ENCODE peak calls at places on chromosomes 1 and 21, in five cellular contexts. M, G, Q, I and R are unnamed samples.

GRCh38 chr1:110945626-110946025 is 18.1 kb downstream of the LRIF1 start:
- DNase-seq in I (no peak), M (peak; percentile 6), Q (no peak), G (no peak), R (no peak)

GRCh38 chr1:43232071-43232470 is 37.7 kb upstream of the TMEM125 start:
- DNase-seq in I (no peak), M (peak; percentile 58), Q (no peak), G (no peak), R (peak; percentile 36)

GRCh38 chr1:206117151-206117948 is at the start of gene AVPR1B:
- DNase-seq in M (peak; percentile 41), G (peak; percentile 79), I (no peak), Q (peak; percentile 85), R (no peak)

GRCh38 chr1:8353386-8353785 is 35.5 kb downstream of the SLC45A1 start:
- DNase-seq in Q (peak; percentile 78), M (no peak), I (no peak), G (no peak), R (no peak)

GRCh38 chr1:179984942-179985341 is 30.3 kb downstream of the CEP350 start:
- DNase-seq in Q (no peak), M (no peak), I (no peak), G (no peak), R (no peak)

GRCh38 chr1:159881930-159882839 is 17.8 kb downstream of the CFAP45 start:
- DNase-seq in M (peak; percentile 100), Q (peak; percentile 96), G (peak; percentile 43), I (peak; percentile 78), R (peak; percentile 95)

GRCh38 chr1:210143465-210144062 is 89.0 kb upstream of the SERTAD4 start:
- DNase-seq in M (peak; percentile 95), I (peak; percentile 75), G (peak; percentile 79), Q (peak; percentile 75), R (peak; percentile 51)

GRCh38 chr1:182507685-182508084 is 57.7 kb downstream of the RGSL1 start:
- DNase-seq in M (no peak), G (peak; percentile 14), I (peak; percentile 61), Q (no peak), R (no peak)

GRCh38 chr1:78141522-78142231 is 95.9 kb downstream of the GIPC2 start:
- DNase-seq in M (no peak), I (no peak), Q (no peak), G (no peak), R (no peak)

GRCh38 chr1:8165595-8166360 is 139.7 kb upstream of the ERRFI1 start:
- DNase-seq in Q (no peak), M (no peak), G (no peak), I (peak; percentile 1), R (no peak)

GRCh38 chr1:27380766-27381733 is 2.1 kb downstream of the CD164L2 start:
- DNase-seq in Q (no peak), G (no peak), M (peak; percentile 26), I (no peak), R (no peak)

GRCh38 chr1:159172599-159173291 is 1.3 kb downstream of the CADM3 start:
- DNase-seq in G (no peak), Q (peak; percentile 60), M (no peak), I (no peak), R (no peak)

GRCh38 chr1:151196292-151196800 is 2.0 kb upstream of the PIP5K1A start:
- DNase-seq in M (peak; percentile 97), I (no peak), G (peak; percentile 75), Q (peak; percentile 60), R (peak; percentile 63)

GRCh38 chr21:14541840-14542495 is 4.1 kb downstream of the SAMSN1 start:
- DNase-seq in I (no peak), Q (no peak), G (no peak), M (no peak), R (no peak)

GRCh38 chr1:62905309-62905708 is 121.4 kb downstream of the ATG4C start:
- DNase-seq in G (no peak), M (peak; percentile 35), I (no peak), Q (no peak), R (no peak)

GRCh38 chr1:11771481-11772043 is 9.6 kb downstream of the C1orf167 start:
- DNase-seq in Q (no peak), G (no peak), M (no peak), I (no peak), R (no peak)

GRCh38 chr1:242187816-242188215 is 188.9 kb upstream of the MAP1LC3C start:
- DNase-seq in M (no peak), G (no peak), Q (no peak), I (no peak), R (no peak)

GRCh38 chr1:73092383-73092782 is 810.0 kb upstream of the NEGR1 start:
- DNase-seq in Q (no peak), I (no peak), M (no peak), G (no peak), R (no peak)

GRCh38 chr1:175521265-175522040 is 221.9 kb downstream of the TNR start:
- DNase-seq in M (peak; percentile 16), G (no peak), I (no peak), Q (no peak), R (no peak)

GRCh38 chr1:93414749-93415148 is 33.2 kb upstream of the FNBP1L start:
- DNase-seq in Q (no peak), G (no peak), M (no peak), I (no peak), R (no peak)

GRCh38 chr1:7456683-7457082 is 314.4 kb upstream of the VAMP3 start:
- DNase-seq in G (peak; percentile 30), M (no peak), Q (no peak), I (no peak), R (no peak)

GRCh38 chr1:155158991-155159390 is 14.1 kb downstream of the KRTCAP2 start:
- DNase-seq in G (no peak), M (no peak), Q (no peak), I (no peak), R (no peak)

GRCh38 chr1:220498188-220498587 is 29.7 kb upstream of the MARK1 start:
- DNase-seq in I (no peak), Q (no peak), M (peak; percentile 50), G (no peak), R (no peak)

GRCh38 chr1:55043011-55043410 is 3.7 kb downstream of the PCSK9 start:
- DNase-seq in Q (no peak), M (no peak), G (no peak), I (no peak), R (no peak)

GRCh38 chr1:230083053-230083452 is 16.0 kb downstream of the GALNT2 start:
- DNase-seq in Q (no peak), I (no peak), G (no peak), M (no peak), R (no peak)

GRCh38 chr1:83901547-83902155 is 97.3 kb downstream of the TTLL7 start:
- DNase-seq in M (peak; percentile 97), Q (no peak), G (no peak), I (no peak), R (peak; percentile 43)

GRCh38 chr1:182890927-182891610 is 51.9 kb downstream of the DHX9 start:
- DNase-seq in I (peak; percentile 51), Q (no peak), M (no peak), G (no peak), R (no peak)

GRCh38 chr1:210262167-210262896 is 29.7 kb downstream of the SERTAD4 start:
- DNase-seq in M (peak; percentile 67), G (no peak), Q (no peak), I (no peak), R (peak; percentile 58)

GRCh38 chr1:24104854-24105253 is 7.1 kb downstream of the MYOM3 start:
- DNase-seq in M (no peak), Q (no peak), I (peak; percentile 19), G (no peak), R (no peak)

GRCh38 chr1:152487871-152488270 is 22.7 kb upstream of the LCE5A start:
- DNase-seq in Q (no peak), I (no peak), M (no peak), G (no peak), R (no peak)

GRCh38 chr1:113675299-113675698 is 84.0 kb downstream of the PHTF1 start:
- DNase-seq in G (no peak), I (no peak), M (peak; percentile 66), Q (no peak), R (no peak)
- H3K9me3 ChIP-seq in G (no peaks in the 10 kb centered on the region), I (no peaks in the 10 kb centered on the region), M (no peaks in the 10 kb centered on the region), Q (no peaks in the 10 kb centered on the region), R (no peaks in the 10 kb centered on the region)

GRCh38 chr1:231162300-231162969 is 577 bp downstream of the TRIM67 start:
- DNase-seq in I (peak; percentile 55), Q (peak; percentile 77), M (no peak), G (peak; percentile 77), R (no peak)
- TF ChIP-seq CTCF in I (no peak), Q (no peak), M (no peak), G (no peak), R (no peak)

GRCh38 chr1:174206148-174206826 is 47.0 kb downstream of the RABGAP1L start:
- DNase-seq in Q (no peak), I (no peak), M (no peak), G (no peak), R (no peak)

GRCh38 chr1:174209347-174210187 is 50.2 kb downstream of the RABGAP1L start:
- DNase-seq in M (no peak), Q (no peak), G (no peak), I (no peak), R (no peak)

GRCh38 chr1:174200746-174201145 is 41.4 kb downstream of the RABGAP1L start:
- DNase-seq in G (no peak), I (no peak), Q (no peak), M (no peak), R (no peak)

DNA sequence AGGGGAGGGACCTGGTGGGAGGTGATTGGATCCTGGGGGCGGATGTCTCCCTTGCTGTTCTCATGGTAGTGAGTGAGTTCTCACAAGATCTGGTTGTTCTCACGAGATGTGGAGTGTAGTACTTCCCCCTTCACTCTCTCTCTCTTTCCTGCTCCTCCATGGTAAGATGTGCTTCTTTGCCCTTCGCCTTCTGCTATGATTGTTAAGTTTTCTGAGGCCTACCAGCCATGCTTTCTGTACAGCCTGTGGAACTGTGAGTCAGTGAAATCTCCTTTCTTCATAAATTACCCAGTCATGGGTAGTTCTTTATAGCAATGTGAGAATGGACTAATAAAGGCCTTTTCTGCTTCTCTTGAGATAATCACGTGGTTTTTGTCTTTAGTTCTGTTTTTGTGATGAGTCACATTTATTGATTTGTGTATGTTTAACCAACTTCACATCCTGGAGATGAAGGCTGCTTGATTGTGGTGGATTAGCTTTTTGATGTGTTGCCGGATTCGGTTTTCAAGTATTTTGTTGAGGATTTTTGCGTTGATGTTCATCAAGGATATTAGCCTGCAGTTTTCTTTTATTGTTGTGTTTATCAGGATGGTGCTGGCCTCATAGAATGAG is 45.5 kb downstream of the RABGAP1L start:
- DNase-seq in Q (no peak), G (no peak), M (peak; percentile 36), I (no peak), R (no peak)
- H3K9me3 ChIP-seq in Q (no peaks in the 10 kb centered on the region), G (no peaks in the 10 kb centered on the region), M (no peaks in the 10 kb centered on the region), I (no peaks in the 10 kb centered on the region), R (no peaks in the 10 kb centered on the region)

DNA sequence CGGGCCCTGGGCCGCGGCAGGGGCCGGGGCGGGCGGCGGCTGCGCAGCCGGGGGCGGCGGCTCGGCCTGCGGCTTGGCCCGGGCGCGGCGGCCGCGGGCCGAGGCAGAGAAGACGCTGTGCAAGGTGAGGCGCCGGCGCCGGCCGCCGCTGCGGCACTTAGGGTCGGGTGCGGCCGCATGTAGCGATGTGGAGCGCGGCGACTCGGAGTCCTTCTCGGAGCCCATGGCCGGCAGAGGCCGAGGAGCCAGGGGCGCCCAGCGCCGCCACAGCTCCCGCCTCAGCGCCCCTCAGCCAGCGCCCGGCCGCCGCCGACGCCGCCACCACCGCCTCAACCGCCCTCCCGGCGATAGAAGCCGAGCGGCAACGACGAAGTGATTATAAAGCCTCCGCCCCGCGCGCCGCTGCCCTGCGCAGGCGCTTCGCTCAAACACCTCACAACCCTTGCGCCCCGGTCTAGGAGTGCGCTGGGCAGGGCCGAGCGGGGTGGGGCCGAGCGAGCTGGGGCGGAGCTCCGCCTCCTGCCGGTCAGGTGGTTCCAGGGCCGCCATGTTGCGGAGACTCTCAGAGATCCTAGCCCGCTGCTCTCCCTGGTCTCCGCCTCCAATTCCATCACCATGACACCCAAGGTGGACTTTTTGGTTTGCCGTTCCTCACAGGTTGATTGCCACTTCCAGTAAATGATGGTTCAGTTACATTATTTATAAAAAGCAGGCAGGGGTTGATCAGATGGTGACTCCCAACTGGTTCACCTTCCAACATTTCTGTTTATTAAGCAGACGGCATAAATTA is at the start of gene RNF19B:
- DNase-seq in I (peak; percentile 97), M (peak; percentile 95), Q (peak; percentile 98), G (peak; percentile 95), R (peak; percentile 71)
- TF ChIP-seq CTCF in I (peak; percentile 13), M (no peak), Q (no peak), G (no peak), R (no peak)